ENCODE peak calls at places on chromosome 7, in five cellular contexts. V is AG04450, H is dorsolateral prefrontal cortex, S is A549, Y is body of pancreas. K is an unnamed sample.

GRCh38 chr7:8271960-8272359 is 10.0 kb upstream of the ICA1 start:
- DNase-seq in S (no peak), V (no peak), Y (no peak), H (no peak), K (no peak)

GRCh38 chr7:130141161-130141857 is 63.9 kb downstream of the TMEM209 start:
- DNase-seq in V (peak), Y (peak), S (no peak), H (peak), K (no peak)

GRCh38 chr7:64999165-65000004 is 7.1 kb downstream of the ERV3-1 start:
- DNase-seq in Y (peak), H (no peak), S (peak), V (no peak), K (peak)

GRCh38 chr7:44454348-44454747 is 36.1 kb downstream of the NUDCD3 start:
- DNase-seq in H (no peak), S (no peak), Y (no peak), V (no peak), K (no peak)

GRCh38 chr7:108146070-108146842 is 16.1 kb upstream of the LAMB4 start:
- DNase-seq in V (peak), Y (peak), H (peak), S (peak), K (peak)

GRCh38 chr7:151251926-151252835 is 3.7 kb upstream of the SMARCD3 start:
- DNase-seq in S (peak), H (peak), V (peak), Y (peak), K (no peak)

GRCh38 chr7:151460474-151460855 is 20.5 kb upstream of the CRYGN start:
- DNase-seq in S (no peak), H (no peak), V (no peak), Y (peak), K (no peak)

GRCh38 chr7:151694828-151695580 is 175.3 kb upstream of the RHEB start:
- DNase-seq in Y (peak), S (peak), V (no peak), H (no peak), K (no peak)

GRCh38 chr7:101861223-101861775 is 43.9 kb downstream of the CUX1 start:
- DNase-seq in V (no peak), H (no peak), Y (no peak), S (no peak), K (no peak)

GRCh38 chr7:75989084-75989725 is 5.2 kb downstream of the TMEM120A start:
- DNase-seq in Y (peak), V (no peak), H (no peak), S (no peak), K (no peak)

GRCh38 chr7:74572301-74573090 is 85.0 kb upstream of the GTF2I start:
- DNase-seq in Y (no peak), H (peak), V (no peak), S (no peak), K (no peak)

GRCh38 chr7:5679741-5680473 is 101.6 kb downstream of the RNF216 start:
- DNase-seq in S (no peak), H (peak), Y (peak), V (no peak), K (no peak)

GRCh38 chr7:7719235-7719634 is 828 bp upstream of the RPA3 start:
- DNase-seq in H (peak), V (peak), S (peak), Y (peak), K (peak)

GRCh38 chr7:64870656-64871055 is 32.4 kb upstream of the ZNF273 start:
- DNase-seq in Y (no peak), S (no peak), H (no peak), V (no peak), K (no peak)

GRCh38 chr7:52876402-52876801 is 159.0 kb upstream of the POM121L12 start:
- DNase-seq in V (no peak), H (no peak), S (no peak), Y (no peak), K (no peak)

GRCh38 chr7:111232249-111233084 is 141.5 kb downstream of the LRRN3 start:
- DNase-seq in S (peak), V (peak), Y (no peak), H (no peak), K (no peak)

GRCh38 chr7:2116903-2117680 is 115.7 kb downstream of the MAD1L1 start:
- DNase-seq in S (no peak), H (peak), Y (no peak), V (no peak), K (no peak)

GRCh38 chr7:137590686-137591255 is 247.2 kb upstream of the PTN start:
- DNase-seq in H (no peak), V (no peak), Y (no peak), S (no peak), K (no peak)

GRCh38 chr7:42902361-42902760 is 9.5 kb downstream of the C7orf25 start:
- DNase-seq in Y (no peak), H (no peak), V (no peak), S (no peak), K (no peak)

GRCh38 chr7:50446542-50446960 is 3.6 kb downstream of the FIGNL1 start:
- DNase-seq in Y (no peak), S (peak), H (no peak), V (peak), K (peak)

GRCh38 chr7:21318190-21318915 is 109.5 kb upstream of the SP4 start:
- DNase-seq in S (no peak), H (no peak), V (no peak), Y (no peak), K (no peak)

GRCh38 chr7:7105800-7106582 is 76.4 kb upstream of the C1GALT1 start:
- DNase-seq in Y (no peak), H (no peak), V (no peak), S (no peak), K (no peak)

GRCh38 chr7:51477819-51478218 is 161.2 kb upstream of the COBL start:
- DNase-seq in V (no peak), Y (no peak), H (no peak), S (no peak), K (no peak)

GRCh38 chr7:116779921-116780320 is 82.5 kb upstream of the CAPZA2 start:
- DNase-seq in V (no peak), H (no peak), Y (no peak), S (no peak), K (no peak)
- H3K4me3 ChIP-seq in V (no peak), H (no peak), Y (no peak), S (no peak), K (no peak)

DNA sequence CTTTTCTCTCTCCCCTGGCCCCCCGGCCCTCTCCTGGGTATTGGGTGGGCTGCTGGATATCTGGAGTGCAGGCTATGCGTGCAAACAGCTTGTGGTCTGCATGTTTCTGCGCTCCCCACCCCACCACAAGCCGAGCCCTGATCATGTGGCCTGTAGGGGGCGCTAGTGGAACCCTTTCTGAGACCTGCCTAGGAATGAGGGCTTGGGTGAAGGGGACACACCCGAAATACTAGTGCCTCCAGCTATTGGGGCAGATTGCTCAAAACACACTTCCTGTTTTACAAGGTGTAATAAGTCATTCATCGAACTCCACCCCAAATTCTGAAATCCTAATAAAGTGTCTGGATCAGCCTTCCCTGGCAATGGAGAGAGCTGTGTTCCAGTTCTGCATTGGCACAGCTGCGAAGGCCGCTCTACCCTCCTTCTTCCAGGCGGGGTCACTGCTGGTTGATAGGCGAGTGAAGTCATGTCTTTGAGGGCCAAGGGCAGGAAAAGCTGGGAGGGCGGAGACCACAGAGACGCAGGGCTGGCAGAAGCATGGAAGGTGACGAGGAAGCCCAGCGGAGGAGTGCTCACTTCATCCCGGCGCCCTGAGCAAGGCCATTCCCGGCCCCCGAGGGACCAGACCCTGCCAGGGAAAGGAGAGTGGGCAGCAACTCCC is 19.8 kb upstream of the PRRT4 start:
- DNase-seq in V (no peak), H (no peak), Y (no peak), S (no peak), K (no peak)
- TF ChIP-seq CTCF in V (peak), H (peak), Y (no peak), S (peak), K (peak)

DNA sequence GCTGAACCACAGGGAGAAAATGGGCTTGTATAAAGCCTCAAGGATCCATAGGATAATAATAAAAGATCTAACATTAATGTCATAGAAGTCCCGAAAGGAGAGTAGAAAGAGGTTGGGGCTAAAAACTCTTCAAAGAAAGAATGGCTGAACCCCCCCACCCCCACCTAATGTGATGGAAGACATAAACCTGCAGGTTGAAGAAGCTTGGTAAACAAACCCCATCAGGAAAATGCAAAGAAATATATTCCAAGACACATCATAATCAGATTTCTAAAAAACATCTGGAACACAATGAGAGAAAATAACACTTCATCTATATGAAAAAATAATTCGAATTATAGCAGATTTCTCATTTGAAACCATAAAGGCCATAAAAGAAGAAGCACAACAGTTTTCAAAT is 105.6 kb upstream of the BAIAP2L1 start:
- DNase-seq in V (no peak), H (no peak), S (no peak), Y (no peak), K (no peak)
- H3K4me3 ChIP-seq in V (no peak), H (no peak), S (no peak), Y (no peak), K (no peak)

GRCh38 chr7:132053871-132054270 is 497.4 kb upstream of the PODXL start:
- DNase-seq in Y (no peak), S (no peak), H (no peak), V (no peak), K (no peak)

GRCh38 chr7:132045481-132045980 is 489.1 kb upstream of the PODXL start:
- DNase-seq in H (no peak), Y (no peak), V (no peak), S (no peak), K (no peak)

GRCh38 chr7:132044247-132044646 is 487.8 kb upstream of the PODXL start:
- DNase-seq in V (no peak), Y (no peak), S (no peak), H (no peak), K (no peak)

GRCh38 chr7:132045002-132045401 is 488.6 kb upstream of the PODXL start:
- DNase-seq in Y (no peak), S (no peak), H (no peak), V (no peak), K (no peak)

GRCh38 chr7:132049462-132050304 is 493.3 kb upstream of the PODXL start:
- DNase-seq in S (peak), H (no peak), Y (peak), V (no peak), K (no peak)
- TF ChIP-seq CTCF in S (peak), H (peak), Y (peak), V (peak), K (peak)

GRCh38 chr7:113421696-113422330 is 303.5 kb upstream of the SMIM30 start:
- DNase-seq in H (peak), Y (peak), V (peak), S (peak), K (peak)
- H3K4me3 ChIP-seq in H (no peak), Y (no peak), V (no peak), S (no peak), K (no peak)

DNA sequence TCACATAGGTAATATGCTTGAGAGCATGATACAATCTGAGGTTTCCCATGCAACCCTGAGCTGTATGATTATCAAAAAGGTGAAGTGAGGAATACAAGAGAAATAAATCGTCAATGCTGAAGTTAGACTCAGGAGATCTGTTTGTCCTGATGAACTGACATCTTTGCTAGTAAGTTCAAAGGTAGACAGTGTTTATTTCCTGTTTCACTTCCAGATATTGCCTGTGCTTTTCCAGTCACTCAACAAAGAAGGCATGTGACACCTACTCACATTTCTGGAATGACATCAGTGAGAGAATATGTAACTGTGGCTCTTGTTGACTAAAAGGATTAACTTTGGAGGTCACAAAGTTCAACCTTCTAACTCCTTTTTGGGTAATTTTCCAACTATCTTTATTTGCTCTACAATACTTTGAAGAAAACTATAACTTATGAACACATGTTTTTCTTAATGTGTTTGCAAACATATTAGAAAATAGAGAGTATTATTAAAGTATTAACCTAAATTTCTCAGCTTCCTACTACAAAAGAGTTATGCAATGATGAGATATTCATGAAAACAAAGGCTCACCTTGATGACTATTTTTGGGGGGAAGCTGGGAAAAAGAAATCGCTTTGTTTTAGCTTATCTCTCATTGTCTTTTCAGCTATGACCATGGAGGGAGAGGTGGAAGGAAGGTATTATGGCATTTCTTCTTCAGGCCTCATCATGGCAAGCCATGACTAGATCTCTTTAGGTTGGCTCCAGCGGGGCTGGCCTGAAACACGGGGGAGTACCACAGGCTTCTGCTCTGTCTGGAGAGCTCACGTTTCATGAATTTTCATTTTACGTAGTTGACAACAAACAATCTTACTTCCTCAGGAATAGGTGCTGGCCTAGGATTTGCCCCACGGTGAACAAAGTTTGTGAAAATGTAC is 214.7 kb upstream of the SLC26A5 start:
- DNase-seq in Y (peak), S (peak), V (no peak), H (no peak), K (no peak)
- TF ChIP-seq CTCF in Y (no peak), S (no peak), V (no peak), H (no peak), K (no peak)

DNA sequence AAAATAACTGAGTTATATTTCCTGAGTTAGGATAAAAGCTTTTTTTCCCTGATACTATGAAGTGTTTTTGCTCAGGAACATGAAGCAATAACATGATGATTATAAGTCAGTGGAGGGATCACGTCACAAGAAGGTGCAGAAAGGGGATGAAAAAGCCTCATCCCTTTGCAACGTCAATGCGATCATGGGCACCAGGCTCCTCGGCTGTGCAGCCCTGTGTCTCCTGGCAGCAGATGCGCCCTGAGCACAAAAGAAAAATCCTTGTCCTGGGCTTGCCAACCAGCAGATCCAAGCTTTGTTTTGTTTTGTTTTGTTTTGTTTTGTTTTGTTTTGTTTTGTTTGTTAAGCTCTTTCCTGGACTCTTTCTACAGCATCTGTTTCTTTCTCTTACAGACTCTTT is 103.5 kb upstream of the PRSS1 start:
- DNase-seq in Y (no peak), S (no peak), H (no peak), V (no peak), K (no peak)
- H3K4me3 ChIP-seq in Y (no peak), S (no peak), H (no peak), V (no peak), K (no peak)

K was measured in AG09309.